ENCODE peak calls at places on chromosomes 1 and 21, in eight cellular contexts. E is OCI-LY7, G is GM12865, H is IMR-90, J is upper lobe of right lung, P is MCF 10A, A is lower leg skin, I is endodermal cell. X is an unnamed sample.

GRCh38 chr1:39876136-39876535 is 7.2 kb downstream of the TRIT1 start:
- DNase-seq in E (peak; percentile 24), H (no peak), A (no peak), P (no peak), I (no peak), G (peak; percentile 21), J (no peak), X (no peak)

GRCh38 chr1:59446257-59446901 is 149.5 kb downstream of the FGGY start:
- DNase-seq in E (no peak), G (no peak), J (no peak), H (peak; percentile 86), A (no peak), I (no peak), P (peak; percentile 45), X (no peak)

GRCh38 chr1:41672173-41672572 is 187.7 kb upstream of the EDN2 start:
- DNase-seq in P (peak; percentile 90), G (no peak), H (peak; percentile 86), J (peak; percentile 49), E (no peak), I (no peak), A (no peak), X (peak; percentile 35)

GRCh38 chr1:76176020-76176419 is 101.5 kb downstream of the ST6GALNAC3 start:
- DNase-seq in E (no peak), G (no peak), P (no peak), A (no peak), H (no peak), I (no peak), J (no peak), X (no peak)

GRCh38 chr1:41474490-41475271 is 9.8 kb downstream of the EDN2 start:
- DNase-seq in E (no peak), I (peak; percentile 63), H (no peak), P (no peak), J (peak; percentile 78), A (no peak), G (no peak), X (no peak)

GRCh38 chr21:32921632-32922230 is 104.0 kb upstream of the OLIG2 start:
- DNase-seq in A (no peak), E (peak; percentile 40), P (peak; percentile 27), I (peak; percentile 86), H (peak; percentile 10), G (peak; percentile 55), J (peak; percentile 72), X (no peak)

GRCh38 chr1:67869233-67869632 is 36.0 kb upstream of the GNG12 start:
- DNase-seq in A (no peak), J (no peak), P (no peak), H (no peak), I (no peak), E (no peak), G (no peak), X (no peak)

GRCh38 chr21:39186676-39187075 is 3.4 kb upstream of the PSMG1 start:
- DNase-seq in E (no peak), I (no peak), A (no peak), J (no peak), G (no peak), H (no peak), P (no peak), X (no peak)

GRCh38 chr1:183027031-183027430 is 3.8 kb downstream of the LAMC1 start:
- DNase-seq in A (no peak), I (no peak), G (peak; percentile 23), J (no peak), H (no peak), E (no peak), P (no peak), X (no peak)

GRCh38 chr1:226784081-226785049 is 45.3 kb upstream of the ITPKB start:
- DNase-seq in A (no peak), E (no peak), J (no peak), P (no peak), G (no peak), I (no peak), H (no peak), X (no peak)

GRCh38 chr1:205546541-205546940 is 42.1 kb downstream of the CDK18 start:
- DNase-seq in G (no peak), H (no peak), P (no peak), E (no peak), J (no peak), A (no peak), I (no peak), X (no peak)

GRCh38 chr1:30675289-30675688 is 48.1 kb downstream of the MATN1 start:
- DNase-seq in A (no peak), H (no peak), I (no peak), E (no peak), J (no peak), G (no peak), P (no peak), X (no peak)

GRCh38 chr1:201011616-201012015 is 11.9 kb downstream of the KIF21B start:
- DNase-seq in A (no peak), E (no peak), H (no peak), I (no peak), G (no peak), P (no peak), J (no peak), X (no peak)

GRCh38 chr1:157155658-157156057 is 17.5 kb upstream of the ETV3 start:
- DNase-seq in E (no peak), A (no peak), I (no peak), H (no peak), J (no peak), P (no peak), G (no peak), X (no peak)

GRCh38 chr1:241114699-241115233 is 242.2 kb downstream of the RGS7 start:
- DNase-seq in A (no peak), J (no peak), P (no peak), H (no peak), I (no peak), G (no peak), E (no peak), X (no peak)

GRCh38 chr1:230196077-230196476 is 129.0 kb downstream of the GALNT2 start:
- DNase-seq in H (no peak), A (no peak), I (no peak), G (no peak), E (no peak), P (no peak), J (no peak), X (no peak)

DNA sequence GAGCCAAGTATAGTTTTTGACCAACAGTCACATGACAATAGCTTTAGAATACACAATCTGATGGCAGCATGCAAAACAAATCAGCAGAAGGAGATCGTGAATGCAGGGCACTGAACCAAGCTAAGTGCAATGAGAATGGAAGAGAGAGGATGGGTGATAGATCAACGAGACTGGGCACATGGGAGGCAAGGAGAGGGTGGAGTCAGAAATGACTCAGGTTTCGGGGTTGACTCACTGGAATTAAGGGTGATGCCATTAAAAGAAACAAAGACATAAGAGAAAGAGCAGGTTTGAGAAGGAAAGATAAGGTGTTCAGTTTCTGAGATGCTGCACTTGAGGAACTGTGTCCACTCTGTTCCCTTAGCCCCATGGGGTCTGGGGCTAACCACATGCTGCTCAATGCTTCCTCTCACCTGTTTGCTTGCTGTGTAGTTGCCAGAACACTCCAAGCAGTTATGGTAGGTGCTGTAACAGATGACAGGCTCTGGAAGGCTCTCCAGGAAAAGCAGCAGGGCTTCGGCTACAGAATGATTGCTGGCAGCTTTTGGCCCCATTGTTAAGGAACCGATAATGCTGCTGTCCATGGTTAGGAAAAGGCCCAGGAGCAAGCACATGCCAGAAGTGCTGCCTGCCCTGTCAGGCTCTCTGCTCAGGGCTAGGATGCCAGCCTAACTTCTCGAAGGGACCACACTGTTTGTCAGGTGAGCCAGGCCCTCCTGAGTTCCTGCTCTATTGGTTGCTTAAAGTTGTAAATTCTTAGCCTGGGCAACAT is 6.1 kb upstream of the MTF1 start:
- DNase-seq in J (no peak), A (no peak), I (no peak), P (peak; percentile 87), H (peak; percentile 34), E (no peak), G (no peak), X (no peak)
- TF ChIP-seq CTCF in J (no peak), A (no peak), I (no peak), P (no peak), H (no peak), E (no peak), G (no peak), X (no peak)

DNA sequence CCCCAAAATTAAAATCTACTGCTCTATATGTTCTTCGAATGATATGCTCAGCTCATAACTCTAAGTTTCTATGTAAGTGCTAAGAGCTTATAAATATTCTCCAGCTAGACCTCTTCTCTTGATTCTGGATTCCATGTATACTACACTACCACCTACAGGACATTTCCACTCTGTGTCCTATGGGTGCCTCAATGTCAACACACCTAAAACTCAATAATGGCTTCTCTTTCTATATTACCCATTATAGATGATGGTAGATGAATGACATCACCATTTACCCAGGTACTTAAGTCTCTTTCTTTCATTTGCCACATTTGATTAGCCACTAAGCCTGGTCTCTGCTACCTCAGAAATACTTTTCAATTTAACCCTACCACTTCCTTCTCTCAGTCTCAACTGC is 41.3 kb downstream of the TBX19 start:
- DNase-seq in G (peak; percentile 36), A (no peak), I (no peak), J (no peak), E (peak; percentile 14), P (peak; percentile 76), H (peak; percentile 41), X (no peak)
- TF ChIP-seq CTCF in G (peak; percentile 18), A (no peak), I (peak; percentile 51), J (peak; percentile 15), E (peak; percentile 58), P (peak; percentile 52), H (peak; percentile 33), X (no peak)

DNA sequence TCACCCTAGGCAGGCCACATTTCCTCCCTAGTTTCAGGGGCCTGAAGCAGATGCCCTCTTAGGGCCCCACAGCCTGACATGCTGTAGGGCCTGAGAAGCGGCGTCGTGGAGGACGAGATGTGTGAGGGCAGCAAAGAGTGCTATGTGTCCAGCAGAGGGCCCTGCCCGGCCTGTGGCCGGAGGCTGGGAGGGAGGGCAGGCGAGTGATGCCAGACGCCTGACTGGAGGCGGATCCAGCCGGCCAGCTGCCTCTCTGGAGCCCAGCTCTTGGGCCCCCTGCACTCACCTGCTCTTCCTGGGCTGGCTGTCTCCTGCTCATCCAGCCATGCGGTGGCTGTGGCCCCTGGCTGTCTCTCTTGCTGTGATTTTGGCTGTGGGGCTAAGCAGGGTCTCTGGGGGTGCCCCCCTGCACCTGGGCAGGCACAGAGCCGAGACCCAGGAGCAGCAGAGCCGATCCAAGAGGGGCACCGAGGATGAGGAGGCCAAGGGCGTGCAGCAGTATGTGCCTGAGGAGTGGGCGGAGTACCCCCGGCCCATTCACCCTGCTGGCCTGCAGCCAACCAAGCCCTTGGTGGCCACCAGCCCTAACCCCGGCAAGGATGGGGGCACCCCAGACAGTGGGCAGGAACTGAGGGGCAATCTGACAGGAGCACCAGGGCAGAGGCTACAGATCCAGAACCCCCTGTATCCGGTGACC is at the start of gene GPR37L1:
- DNase-seq in I (peak; percentile 93), E (no peak), H (peak; percentile 50), A (no peak), P (peak; percentile 30), J (peak; percentile 87), G (no peak), X (peak; percentile 60)
- TF ChIP-seq CTCF in I (peak; percentile 82), E (no peak), H (peak; percentile 58), A (no peak), P (peak; percentile 30), J (peak; percentile 50), G (no peak), X (peak; percentile 44)

GRCh38 chr1:181083842-181084605 is 4.5 kb upstream of the IER5 start:
- DNase-seq in I (peak; percentile 81), J (peak; percentile 67), A (peak; percentile 56), P (peak; percentile 79), G (peak; percentile 81), H (no peak), E (peak; percentile 69), X (peak; percentile 72)
- TF ChIP-seq CTCF in I (peak; percentile 76), J (peak; percentile 73), A (no peak), P (peak; percentile 37), G (peak; percentile 60), H (peak; percentile 37), E (peak; percentile 79), X (peak; percentile 31)

GRCh38 chr1:150161747-150162581 is 12.2 kb downstream of the PLEKHO1 start:
- DNase-seq in J (no peak), G (peak; percentile 77), I (no peak), A (no peak), E (peak; percentile 70), P (peak; percentile 24), H (peak; percentile 49), X (no peak)
- TF ChIP-seq CTCF in J (no peak), G (peak; percentile 17), I (peak; percentile 44), A (no peak), E (peak; percentile 70), P (no peak), H (peak; percentile 1), X (no peak)